ENCODE peak calls at places on chromosome 1, in six cellular contexts. One of them, this sample, is unnamed.

GRCh38 chr1:226784081-226785049 is 45.3 kb upstream of the ITPKB start:
- DNase-seq in T-helper 1 cell: no peak
- DNase-seq in HT1080: peak
- DNase-seq in activated CD8-positive, alpha-beta T cell treated with anti-CD3 and anti-CD28 coated beads for 36 hours: no peak
- DNase-seq in WTC11: no peak
- DNase-seq in amniotic stem cell: no peak
- DNase-seq in this sample: no peak

GRCh38 chr1:98044766-98045165 is 123.9 kb upstream of the DPYD start:
- DNase-seq in T-helper 1 cell: no peak
- DNase-seq in HT1080: no peak
- DNase-seq in activated CD8-positive, alpha-beta T cell treated with anti-CD3 and anti-CD28 coated beads for 36 hours: peak
- DNase-seq in WTC11: no peak
- DNase-seq in amniotic stem cell: no peak
- DNase-seq in this sample: no peak

GRCh38 chr1:15816674-15817073 is 9.2 kb upstream of the UQCRHL start:
- DNase-seq in T-helper 1 cell: no peak
- DNase-seq in HT1080: no peak
- DNase-seq in activated CD8-positive, alpha-beta T cell treated with anti-CD3 and anti-CD28 coated beads for 36 hours: no peak
- DNase-seq in WTC11: no peak
- DNase-seq in amniotic stem cell: no peak
- DNase-seq in this sample: no peak

GRCh38 chr1:56901720-56902119 is 47.1 kb downstream of the C8A start:
- DNase-seq in T-helper 1 cell: no peak
- DNase-seq in HT1080: peak
- DNase-seq in activated CD8-positive, alpha-beta T cell treated with anti-CD3 and anti-CD28 coated beads for 36 hours: no peak
- DNase-seq in WTC11: no peak
- DNase-seq in amniotic stem cell: no peak
- DNase-seq in this sample: no peak

GRCh38 chr1:110114784-110115183 is 2.5 kb downstream of the UBL4B start:
- DNase-seq in T-helper 1 cell: no peak
- DNase-seq in HT1080: no peak
- DNase-seq in activated CD8-positive, alpha-beta T cell treated with anti-CD3 and anti-CD28 coated beads for 36 hours: no peak
- DNase-seq in WTC11: no peak
- DNase-seq in amniotic stem cell: no peak
- DNase-seq in this sample: no peak

GRCh38 chr1:178632619-178633018 is 92.4 kb upstream of the RALGPS2 start:
- DNase-seq in T-helper 1 cell: no peak
- DNase-seq in HT1080: peak
- DNase-seq in activated CD8-positive, alpha-beta T cell treated with anti-CD3 and anti-CD28 coated beads for 36 hours: no peak
- DNase-seq in WTC11: no peak
- DNase-seq in amniotic stem cell: no peak
- DNase-seq in this sample: no peak

GRCh38 chr1:152836881-152837280 is 5.8 kb upstream of the LCE6A start:
- DNase-seq in T-helper 1 cell: no peak
- DNase-seq in HT1080: no peak
- DNase-seq in activated CD8-positive, alpha-beta T cell treated with anti-CD3 and anti-CD28 coated beads for 36 hours: no peak
- DNase-seq in WTC11: no peak
- DNase-seq in amniotic stem cell: no peak
- DNase-seq in this sample: no peak

GRCh38 chr1:59453297-59453970 is 156.5 kb downstream of the FGGY start:
- DNase-seq in T-helper 1 cell: no peak
- DNase-seq in HT1080: no peak
- DNase-seq in activated CD8-positive, alpha-beta T cell treated with anti-CD3 and anti-CD28 coated beads for 36 hours: no peak
- DNase-seq in WTC11: no peak
- DNase-seq in amniotic stem cell: no peak
- DNase-seq in this sample: no peak

GRCh38 chr1:66613187-66613586 is 79.2 kb downstream of the SGIP1 start:
- DNase-seq in T-helper 1 cell: no peak
- DNase-seq in HT1080: peak
- DNase-seq in activated CD8-positive, alpha-beta T cell treated with anti-CD3 and anti-CD28 coated beads for 36 hours: no peak
- DNase-seq in WTC11: no peak
- DNase-seq in amniotic stem cell: no peak
- DNase-seq in this sample: no peak

GRCh38 chr1:25875154-25875855 is at the start of gene PAQR7:
- DNase-seq in T-helper 1 cell: peak
- DNase-seq in HT1080: peak
- DNase-seq in activated CD8-positive, alpha-beta T cell treated with anti-CD3 and anti-CD28 coated beads for 36 hours: peak
- DNase-seq in WTC11: peak
- DNase-seq in amniotic stem cell: peak
- DNase-seq in this sample: peak

GRCh38 chr1:32508751-32509140 is 30.5 kb upstream of the ZBTB8A start:
- DNase-seq in T-helper 1 cell: no peak
- DNase-seq in HT1080: no peak
- DNase-seq in activated CD8-positive, alpha-beta T cell treated with anti-CD3 and anti-CD28 coated beads for 36 hours: no peak
- DNase-seq in WTC11: no peak
- DNase-seq in amniotic stem cell: no peak
- DNase-seq in this sample: no peak

GRCh38 chr1:18994381-18994780 is 37.9 kb upstream of the IFFO2 start:
- DNase-seq in T-helper 1 cell: no peak
- DNase-seq in HT1080: no peak
- DNase-seq in activated CD8-positive, alpha-beta T cell treated with anti-CD3 and anti-CD28 coated beads for 36 hours: no peak
- DNase-seq in WTC11: no peak
- DNase-seq in amniotic stem cell: no peak
- DNase-seq in this sample: no peak

GRCh38 chr1:100584761-100585745 is 47.1 kb downstream of the GPR88 start:
- DNase-seq in T-helper 1 cell: no peak
- DNase-seq in HT1080: peak
- DNase-seq in activated CD8-positive, alpha-beta T cell treated with anti-CD3 and anti-CD28 coated beads for 36 hours: no peak
- DNase-seq in WTC11: no peak
- DNase-seq in amniotic stem cell: no peak
- DNase-seq in this sample: no peak

GRCh38 chr1:59570524-59570923 is 244.2 kb upstream of the HOOK1 start:
- DNase-seq in T-helper 1 cell: peak
- DNase-seq in HT1080: peak
- DNase-seq in activated CD8-positive, alpha-beta T cell treated with anti-CD3 and anti-CD28 coated beads for 36 hours: peak
- DNase-seq in WTC11: no peak
- DNase-seq in amniotic stem cell: no peak
- DNase-seq in this sample: no peak

This sample was measured in GM06990.